ENCODE peak calls at places on chromosome 5, in six cellular contexts. R is NCI-H1436 treated with DMSO at 0.1 percent for 48 hours; Z is activated naive CD4-positive, alpha-beta T cell; O is memory B cell; X is GM12864; Q is kidney. J is an unnamed sample.

GRCh38 chr5:158086856-158087255 is 227.9 kb upstream of the CLINT1 start:
- DNase-seq in Q (no peak), R (no peak), O (no peak), X (no peak), Z (no peak), J (no peak)

GRCh38 chr5:149708981-149709594 is 21.0 kb upstream of the PPARGC1B start:
- DNase-seq in R (no peak), X (no peak), O (no peak), Q (no peak), Z (no peak), J (no peak)

GRCh38 chr5:125093776-125094175 is 347.3 kb upstream of the ZNF608 start:
- DNase-seq in R (no peak), X (no peak), Q (no peak), Z (no peak), O (no peak), J (no peak)

GRCh38 chr5:103139264-103139865 is 19.3 kb downstream of the PPIP5K2 start:
- DNase-seq in X (no peak), Q (peak; percentile 68), Z (peak; percentile 67), R (no peak), O (peak; percentile 82), J (peak; percentile 65)

GRCh38 chr5:83197326-83197725 is 120.0 kb downstream of the XRCC4 start:
- DNase-seq in O (no peak), Q (no peak), R (no peak), X (no peak), Z (no peak), J (no peak)

GRCh38 chr5:169696621-169697517 is 59.8 kb downstream of the DOCK2 start:
- DNase-seq in X (no peak), R (no peak), O (no peak), Q (no peak), Z (no peak), J (no peak)

GRCh38 chr5:93162201-93162654 is 418.8 kb downstream of the NR2F1-AS1 start:
- DNase-seq in Q (no peak), X (no peak), R (no peak), O (no peak), Z (no peak), J (no peak)

GRCh38 chr5:157285310-157286035 is 19.6 kb downstream of the CYFIP2 start:
- DNase-seq in R (no peak), Q (no peak), O (no peak), Z (no peak), X (no peak), J (no peak)

GRCh38 chr5:150623152-150623877 is 17.1 kb upstream of the SYNPO start:
- DNase-seq in X (no peak), Q (no peak), O (no peak), Z (no peak), R (no peak), J (no peak)

GRCh38 chr5:14062178-14062577 is 81.0 kb upstream of the TRIO start:
- DNase-seq in Q (no peak), X (no peak), Z (no peak), O (no peak), R (no peak), J (no peak)

GRCh38 chr5:9423611-9424010 is 122.3 kb downstream of the SEMA5A start:
- DNase-seq in X (no peak), R (no peak), Q (no peak), Z (no peak), O (no peak), J (no peak)

GRCh38 chr5:115842089-115842881 is 550 bp downstream of the AP3S1 start:
- DNase-seq in Q (peak; percentile 93), X (peak; percentile 26), O (no peak), R (no peak), Z (no peak), J (no peak)

GRCh38 chr5:89081360-89081759 is 198.4 kb upstream of the MEF2C start:
- DNase-seq in X (no peak), R (no peak), Q (no peak), O (no peak), Z (no peak), J (no peak)

GRCh38 chr5:26761040-26761439 is 277.3 kb downstream of the CDH9 start:
- DNase-seq in Z (no peak), X (no peak), O (no peak), Q (no peak), R (peak; percentile 95), J (no peak)

GRCh38 chr5:170273968-170274710 is 23.4 kb downstream of the LCP2 start:
- DNase-seq in X (no peak), R (no peak), O (no peak), Z (peak; percentile 45), Q (no peak), J (no peak)

GRCh38 chr5:139955616-139956283 is 87.3 kb downstream of the NRG2 start:
- DNase-seq in X (no peak), Z (no peak), O (no peak), Q (no peak), R (no peak), J (no peak)

J was measured in right cardiac atrium.